ENCODE peak calls at places on chromosomes 5 and 9, in seven cellular contexts. H is heart right ventricle, N is neural progenitor cell, B is left lung, F is foreskin fibroblast, U is psoas muscle, O is uterus. V is an unnamed sample.

GRCh38 chr5:176739461-176740051 is 70.8 kb upstream of the UNC5A start:
- DNase-seq in H (no peak), N (no peak), B (peak; percentile 16), F (no peak), U (no peak), O (no peak), V (no peak)

GRCh38 chr9:83191154-83191553 is 128.2 kb upstream of the RASEF start:
- DNase-seq in H (no peak), N (no peak), B (no peak), F (no peak), U (no peak), O (no peak), V (no peak)

GRCh38 chr9:101307041-101307440 is 77.8 kb downstream of the BAAT start:
- DNase-seq in H (no peak), N (no peak), B (no peak), F (no peak), U (no peak), O (no peak), V (no peak)

GRCh38 chr9:5042661-5043178 is 57.6 kb downstream of the JAK2 start:
- DNase-seq in H (no peak), N (no peak), B (no peak), F (no peak), U (no peak), O (no peak), V (no peak)

GRCh38 chr9:96646081-96646991 is 8.8 kb downstream of the PRXL2C start:
- DNase-seq in H (no peak), N (no peak), B (peak; percentile 43), F (peak; percentile 91), U (peak; percentile 62), O (no peak), V (peak; percentile 82)

GRCh38 chr5:76145945-76146344 is 62.8 kb downstream of the SV2C start:
- DNase-seq in H (no peak), N (peak; percentile 19), B (no peak), F (no peak), U (no peak), O (no peak), V (peak; percentile 1)

GRCh38 chr5:166581827-166582226 is 1709.6 kb upstream of the WWC1 start:
- DNase-seq in H (no peak), N (no peak), B (no peak), F (no peak), U (no peak), O (no peak), V (peak; percentile 32)

GRCh38 chr9:113558632-113559502 is 95.3 kb downstream of the RGS3 start:
- DNase-seq in H (peak; percentile 89), N (no peak), B (peak; percentile 52), F (peak; percentile 88), U (peak; percentile 78), O (peak; percentile 72), V (peak; percentile 80)

GRCh38 chr9:114484854-114485443 is 20.3 kb downstream of the WHRN start:
- DNase-seq in H (no peak), N (no peak), B (no peak), F (peak; percentile 60), U (no peak), O (no peak), V (peak; percentile 73)

GRCh38 chr9:123465304-123465703 is 109.3 kb downstream of the CRB2 start:
- DNase-seq in H (no peak), N (no peak), B (no peak), F (no peak), U (no peak), O (no peak), V (no peak)

GRCh38 chr5:139461698-139462097 is 845 bp downstream of the ECSCR start:
- DNase-seq in H (no peak), N (no peak), B (no peak), F (peak; percentile 77), U (no peak), O (peak; percentile 48), V (no peak)

GRCh38 chr5:81800797-81801196 is 49.9 kb upstream of the SSBP2 start:
- DNase-seq in H (no peak), N (no peak), B (no peak), F (no peak), U (no peak), O (no peak), V (no peak)

GRCh38 chr9:13076616-13077015 is 202.9 kb downstream of the MPDZ start:
- DNase-seq in H (no peak), N (no peak), B (no peak), F (no peak), U (no peak), O (no peak), V (no peak)

GRCh38 chr5:144120781-144121180 is 49.7 kb downstream of the YIPF5 start:
- DNase-seq in H (no peak), N (no peak), B (no peak), F (no peak), U (no peak), O (no peak), V (no peak)

GRCh38 chr9:126471084-126471611 is 142.6 kb upstream of the LMX1B start:
- DNase-seq in H (peak; percentile 55), N (no peak), B (peak; percentile 86), F (peak; percentile 50), U (peak; percentile 71), O (no peak), V (peak; percentile 75)

GRCh38 chr5:11054014-11054413 is 293.0 kb upstream of the DAP start:
- DNase-seq in H (no peak), N (no peak), B (no peak), F (no peak), U (no peak), O (no peak), V (no peak)
- TF ChIP-seq CTCF in H (no peak), N (no peak), B (no peak), F (no peak), U (no peak), O (no peak), V (no peak)

GRCh38 chr9:129401623-129402340 is 219.1 kb downstream of the C9orf50 start:
- DNase-seq in H (no peak), N (no peak), B (no peak), F (no peak), U (peak; percentile 10), O (peak; percentile 81), V (peak; percentile 13)
- H3K4me3 ChIP-seq in H (no peak overlapping the region), N (no peak overlapping the region), B (no peak overlapping the region), F (no peak overlapping the region), U (no peak overlapping the region), O (no peak overlapping the region), V (no peak overlapping the region)

DNA sequence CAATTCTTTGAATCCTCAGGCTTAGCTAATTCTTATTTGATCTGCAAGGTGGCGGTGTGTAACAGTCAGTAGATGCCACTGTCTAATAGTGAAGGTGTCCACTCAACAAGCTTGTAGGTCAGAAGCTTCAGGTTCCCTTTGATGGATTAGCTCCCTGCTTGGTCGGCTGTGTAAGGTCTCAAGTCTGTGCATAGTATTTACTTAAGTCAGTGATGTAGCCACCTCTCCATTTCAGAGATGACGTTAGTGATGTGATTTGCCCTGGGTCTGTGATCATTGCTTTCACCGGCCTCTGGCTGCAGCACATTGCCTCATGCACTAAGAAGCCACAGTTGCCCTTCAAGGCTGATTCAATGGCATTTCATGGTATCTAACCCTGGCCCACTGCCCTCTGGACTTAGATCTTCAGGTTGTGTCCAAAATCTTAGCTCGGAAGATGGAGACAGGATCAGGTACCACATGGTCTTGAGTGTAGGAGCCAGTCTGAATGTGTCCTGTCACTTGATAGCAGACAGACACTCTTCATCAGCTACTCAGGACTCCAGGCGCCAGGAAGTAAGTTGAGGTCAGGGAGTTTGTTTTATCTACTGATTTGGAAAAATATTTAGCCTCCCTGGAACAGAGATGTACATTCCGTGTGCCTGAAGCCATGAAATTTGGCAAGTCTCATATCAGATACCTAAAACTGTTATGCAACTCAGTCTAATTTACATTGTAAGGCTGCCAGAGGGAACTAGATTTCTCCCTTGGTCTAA is 42.9 kb downstream of the SUB1 start:
- DNase-seq in H (no peak), N (no peak), B (no peak), F (no peak), U (no peak), O (no peak), V (no peak)
- TF ChIP-seq CTCF in H (no peak), N (no peak), B (no peak), F (no peak), U (no peak), O (no peak), V (no peak)

GRCh38 chr5:2751592-2752021 is at the start of gene IRX2:
- DNase-seq in H (peak; percentile 84), N (peak; percentile 98), B (peak; percentile 88), F (peak; percentile 98), U (peak; percentile 48), O (no peak), V (peak; percentile 53)
- H3K4me3 ChIP-seq in H (peak within 1 kb of the TSS; percentile 46), N (peak within 1 kb of the TSS; percentile 69), B (peak within 1 kb of the TSS; percentile 37), F (peak within 1 kb of the TSS; percentile 60), U (peak within 1 kb of the TSS; percentile 50), O (no peak within 1 kb of the TSS), V (peak within 1 kb of the TSS; percentile 15)

GRCh38 chr9:92342825-92343488 is 17.2 kb downstream of the CENPP start:
- DNase-seq in H (no peak), N (no peak), B (no peak), F (peak; percentile 66), U (no peak), O (no peak), V (no peak)
- TF ChIP-seq CTCF in H (peak; percentile 51), N (no peak), B (no peak), F (no peak), U (peak; percentile 24), O (no peak), V (peak; percentile 4)

DNA sequence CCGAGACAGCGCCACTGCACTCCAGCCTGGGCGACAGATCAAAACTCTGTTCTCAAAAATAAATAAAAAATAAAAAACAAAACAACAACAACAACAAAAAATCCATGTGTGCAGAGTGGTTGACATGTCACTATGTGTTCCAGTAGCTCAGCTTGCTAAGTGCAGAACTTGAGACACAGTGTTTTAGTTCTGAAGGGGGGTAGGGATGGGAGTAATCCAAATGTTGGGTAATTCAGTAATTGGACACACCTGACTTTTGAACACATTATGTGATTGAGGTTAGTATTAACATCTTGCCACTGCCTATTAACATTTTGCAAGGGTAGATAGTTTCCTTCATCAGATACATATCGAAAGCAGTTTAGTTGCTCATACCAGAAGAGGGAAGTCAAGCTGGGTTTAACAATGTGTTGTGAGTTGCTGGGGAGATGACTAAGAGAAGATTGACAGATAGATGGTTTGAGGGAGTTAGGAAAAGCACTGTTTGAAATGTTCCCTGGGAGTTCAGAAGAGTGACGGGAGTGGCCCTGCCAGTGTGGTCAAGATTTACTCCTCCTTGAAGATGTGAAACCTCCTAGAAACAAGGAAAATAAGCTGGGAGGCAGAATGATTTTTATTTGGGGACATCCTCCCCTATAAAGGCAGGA is 928 bp downstream of the HACD4 start:
- DNase-seq in H (no peak), N (no peak), B (no peak), F (peak; percentile 81), U (no peak), O (no peak), V (peak; percentile 65)
- H3K4me3 ChIP-seq in H (no peak overlapping the region), N (peak overlapping the region; percentile 57), B (peak overlapping the region; percentile 49), F (peak overlapping the region; percentile 67), U (peak overlapping the region; percentile 65), O (peak overlapping the region; percentile 67), V (peak overlapping the region; percentile 65)

DNA sequence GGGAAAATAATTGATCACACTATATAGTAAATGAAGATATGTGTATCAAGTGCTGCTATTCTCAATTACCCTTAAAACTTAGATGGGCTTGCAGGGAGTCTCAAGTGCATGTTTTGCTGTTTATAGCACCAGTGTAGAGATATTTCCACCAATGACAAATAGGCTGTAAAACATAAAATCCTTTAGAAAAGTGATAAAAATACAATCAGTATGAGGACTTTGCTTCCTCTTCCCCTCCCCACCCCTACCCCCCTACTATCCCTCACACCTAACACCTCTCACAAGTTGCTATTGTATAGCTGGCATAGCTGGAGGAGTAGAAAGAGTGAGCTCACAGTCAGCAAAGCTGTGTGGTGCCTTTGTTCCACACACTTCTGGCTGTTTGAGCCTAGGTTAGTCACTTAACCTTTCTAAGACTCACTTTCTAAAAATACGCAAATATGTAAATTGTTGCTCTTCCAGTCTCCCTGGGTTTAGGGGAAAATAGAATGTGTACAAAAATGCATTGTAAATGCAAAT is 93.1 kb downstream of the PDE4D start:
- DNase-seq in H (no peak), N (peak; percentile 50), B (no peak), F (no peak), U (no peak), O (no peak), V (no peak)
- TF ChIP-seq CTCF in H (no peak), N (no peak), B (no peak), F (no peak), U (no peak), O (no peak), V (no peak)